ENCODE peak calls at places on chromosomes 12 and 14, in four cellular contexts. One of them, this sample, is unnamed.

GRCh38 chr14:102015771-102016170 is 51.4 kb downstream of the DYNC1H1 start:
- DNase-seq in ovary: no peak
- DNase-seq in thoracic aorta: no peak
- DNase-seq in left ventricle myocardium inferior: no peak
- DNase-seq in this sample: no peak

GRCh38 chr14:74973003-74973614 is 17.7 kb upstream of the PGF start:
- DNase-seq in thoracic aorta: no peak
- DNase-seq in left ventricle myocardium inferior: peak; percentile 78
- DNase-seq in ovary: no peak
- DNase-seq in this sample: no peak

GRCh38 chr12:7354521-7354920 is 50.6 kb downstream of the ACSM4 start:
- DNase-seq in left ventricle myocardium inferior: no peak
- DNase-seq in thoracic aorta: no peak
- DNase-seq in ovary: no peak
- DNase-seq in this sample: no peak

GRCh38 chr14:97002454-97002853 is 205.3 kb downstream of the VRK1 start:
- DNase-seq in left ventricle myocardium inferior: no peak
- DNase-seq in ovary: no peak
- DNase-seq in thoracic aorta: no peak
- DNase-seq in this sample: no peak

GRCh38 chr14:64711039-64711438 is 6.8 kb downstream of the PLEKHG3 start:
- DNase-seq in ovary: no peak
- DNase-seq in left ventricle myocardium inferior: no peak
- DNase-seq in thoracic aorta: no peak
- DNase-seq in this sample: no peak

GRCh38 chr12:28446031-28446430 is 255.8 kb downstream of the CCDC91 start:
- DNase-seq in thoracic aorta: no peak
- DNase-seq in ovary: no peak
- DNase-seq in left ventricle myocardium inferior: no peak
- DNase-seq in this sample: no peak

GRCh38 chr14:73264080-73264895 is 27.0 kb downstream of the PAPLN start:
- DNase-seq in ovary: no peak
- DNase-seq in thoracic aorta: no peak
- DNase-seq in left ventricle myocardium inferior: no peak
- DNase-seq in this sample: no peak

GRCh38 chr12:122082621-122083356 is 4.2 kb downstream of the MLXIP start:
- DNase-seq in thoracic aorta: no peak
- DNase-seq in ovary: no peak
- DNase-seq in left ventricle myocardium inferior: no peak
- DNase-seq in this sample: no peak

GRCh38 chr14:103129301-103130016 is 6.2 kb downstream of the TNFAIP2 start:
- DNase-seq in thoracic aorta: no peak
- DNase-seq in ovary: peak; percentile 26
- DNase-seq in left ventricle myocardium inferior: no peak
- DNase-seq in this sample: no peak

GRCh38 chr14:94307410-94307992 is 14.4 kb upstream of the SERPINA10 start:
- DNase-seq in left ventricle myocardium inferior: no peak
- DNase-seq in ovary: no peak
- DNase-seq in thoracic aorta: no peak
- DNase-seq in this sample: no peak

GRCh38 chr12:19912996-19913395 is 455.3 kb upstream of the PDE3A start:
- DNase-seq in ovary: no peak
- DNase-seq in left ventricle myocardium inferior: no peak
- DNase-seq in thoracic aorta: no peak
- DNase-seq in this sample: no peak

GRCh38 chr14:38526841-38527501 is 271.1 kb upstream of the CLEC14A start:
- DNase-seq in ovary: no peak
- DNase-seq in thoracic aorta: no peak
- DNase-seq in left ventricle myocardium inferior: no peak
- DNase-seq in this sample: no peak

GRCh38 chr14:65255583-65256443 is 153.5 kb upstream of the MAX start:
- DNase-seq in thoracic aorta: no peak
- DNase-seq in left ventricle myocardium inferior: no peak
- DNase-seq in ovary: no peak
- DNase-seq in this sample: no peak

GRCh38 chr14:60085085-60085484 is 6.6 kb upstream of the PCNX4 start:
- DNase-seq in ovary: no peak
- DNase-seq in thoracic aorta: no peak
- DNase-seq in left ventricle myocardium inferior: no peak
- DNase-seq in this sample: no peak

GRCh38 chr12:6961278-6961694 is 9.2 kb downstream of the PHB2 start:
- DNase-seq in left ventricle myocardium inferior: peak; percentile 60
- DNase-seq in ovary: peak; percentile 69
- DNase-seq in thoracic aorta: no peak
- DNase-seq in this sample: peak; percentile 78

GRCh38 chr12:123474493-123475255 is 16.7 kb downstream of the SNRNP35 start:
- DNase-seq in thoracic aorta: no peak
- DNase-seq in left ventricle myocardium inferior: peak; percentile 45
- DNase-seq in ovary: no peak
- DNase-seq in this sample: no peak

GRCh38 chr12:89552376-89552775 is 26.5 kb upstream of the POC1B start:
- DNase-seq in ovary: no peak
- DNase-seq in left ventricle myocardium inferior: no peak
- DNase-seq in thoracic aorta: no peak
- DNase-seq in this sample: no peak

GRCh38 chr14:90375934-90376333 is 20.9 kb upstream of the CALM1 start:
- DNase-seq in ovary: no peak
- DNase-seq in thoracic aorta: no peak
- DNase-seq in left ventricle myocardium inferior: no peak
- DNase-seq in this sample: no peak

GRCh38 chr12:34186492-34186891 is 164.2 kb downstream of the ALG10 start:
- DNase-seq in thoracic aorta: no peak
- DNase-seq in ovary: no peak
- DNase-seq in left ventricle myocardium inferior: no peak
- DNase-seq in this sample: no peak
- H3K9me3 ChIP-seq in thoracic aorta: no peaks in the 10 kb centered on the region
- H3K9me3 ChIP-seq in ovary: no peaks in the 10 kb centered on the region
- H3K9me3 ChIP-seq in left ventricle myocardium inferior: peaks cover 4% of the 10 kb centered on the region
- H3K9me3 ChIP-seq in this sample: no peaks in the 10 kb centered on the region

GRCh38 chr12:45966486-45966885 is 23.9 kb downstream of the SCAF11 start:
- DNase-seq in thoracic aorta: no peak
- DNase-seq in left ventricle myocardium inferior: no peak
- DNase-seq in ovary: no peak
- DNase-seq in this sample: no peak
- H3K9me3 ChIP-seq in thoracic aorta: no peaks in the 10 kb centered on the region
- H3K9me3 ChIP-seq in left ventricle myocardium inferior: no peaks in the 10 kb centered on the region
- H3K9me3 ChIP-seq in ovary: no peaks in the 10 kb centered on the region
- H3K9me3 ChIP-seq in this sample: no peaks in the 10 kb centered on the region

GRCh38 chr14:29126865-29127264 is 360.3 kb downstream of the FOXG1 start:
- DNase-seq in ovary: no peak
- DNase-seq in thoracic aorta: no peak
- DNase-seq in left ventricle myocardium inferior: no peak
- DNase-seq in this sample: no peak
- H3K9me3 ChIP-seq in ovary: no peaks in the 10 kb centered on the region
- H3K9me3 ChIP-seq in thoracic aorta: no peaks in the 10 kb centered on the region
- H3K9me3 ChIP-seq in left ventricle myocardium inferior: peaks cover 3% of the 10 kb centered on the region
- H3K9me3 ChIP-seq in this sample: no peaks in the 10 kb centered on the region

DNA sequence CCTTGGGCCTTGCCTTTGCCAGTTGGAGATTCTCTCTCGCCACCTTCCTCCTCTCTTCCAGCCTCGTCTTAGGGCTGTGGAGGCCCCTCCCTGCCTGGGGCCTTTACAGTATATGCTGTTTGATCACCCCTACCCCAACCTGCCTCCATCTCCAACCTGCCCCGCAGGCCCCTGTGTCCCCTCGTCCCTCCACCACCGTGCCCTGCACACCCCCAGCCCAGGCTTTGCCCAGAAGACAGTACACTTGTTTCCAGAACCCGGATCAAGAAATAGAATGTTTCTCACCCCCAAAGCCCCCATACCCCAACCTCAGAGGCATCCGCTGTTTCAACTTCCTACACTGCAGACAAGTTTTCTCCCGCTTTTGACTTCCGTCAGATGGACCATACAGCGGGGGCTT is 202.3 kb upstream of the C14orf180 start:
- DNase-seq in ovary: no peak
- DNase-seq in left ventricle myocardium inferior: no peak
- DNase-seq in thoracic aorta: no peak
- DNase-seq in this sample: no peak
- H3K9me3 ChIP-seq in ovary: no peaks in the 10 kb centered on the region
- H3K9me3 ChIP-seq in left ventricle myocardium inferior: peaks cover 25% of the 10 kb centered on the region
- H3K9me3 ChIP-seq in thoracic aorta: no peaks in the 10 kb centered on the region
- H3K9me3 ChIP-seq in this sample: no peaks in the 10 kb centered on the region

DNA sequence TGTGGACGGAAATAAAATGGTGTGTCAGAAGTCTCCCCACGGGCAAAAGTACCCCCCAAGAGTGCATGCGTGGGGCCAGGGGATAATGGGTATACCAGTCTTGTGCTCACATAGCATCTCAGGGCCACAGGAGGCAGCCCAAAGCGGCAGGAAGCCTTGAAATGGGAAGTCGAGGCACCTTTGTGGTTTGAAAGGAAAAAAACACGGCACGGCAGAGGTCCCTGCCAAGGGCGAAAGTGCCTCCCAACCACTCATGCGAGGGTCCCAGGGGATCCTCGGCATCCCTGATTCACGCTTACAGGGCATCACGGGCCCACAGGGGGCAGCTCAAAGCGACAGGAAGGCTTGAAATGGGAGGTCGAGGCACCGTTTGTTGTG is 583.2 kb downstream of the ALG10 start:
- DNase-seq in left ventricle myocardium inferior: no peak
- DNase-seq in thoracic aorta: no peak
- DNase-seq in ovary: no peak
- DNase-seq in this sample: no peak
- H3K9me3 ChIP-seq in left ventricle myocardium inferior: peaks cover 93% of the 10 kb centered on the region
- H3K9me3 ChIP-seq in thoracic aorta: peaks cover 25% of the 10 kb centered on the region
- H3K9me3 ChIP-seq in ovary: no peaks in the 10 kb centered on the region
- H3K9me3 ChIP-seq in this sample: peaks cover 3% of the 10 kb centered on the region

GRCh38 chr14:84399296-84399910 is 1130.5 kb upstream of the FLRT2 start:
- DNase-seq in thoracic aorta: no peak
- DNase-seq in left ventricle myocardium inferior: no peak
- DNase-seq in ovary: no peak
- DNase-seq in this sample: no peak
- H3K9me3 ChIP-seq in thoracic aorta: no peaks in the 10 kb centered on the region
- H3K9me3 ChIP-seq in left ventricle myocardium inferior: no peaks in the 10 kb centered on the region
- H3K9me3 ChIP-seq in ovary: no peaks in the 10 kb centered on the region
- H3K9me3 ChIP-seq in this sample: peaks cover 2% of the 10 kb centered on the region

GRCh38 chr12:34386016-34386415 is 363.7 kb downstream of the ALG10 start:
- DNase-seq in ovary: no peak
- DNase-seq in left ventricle myocardium inferior: no peak
- DNase-seq in thoracic aorta: no peak
- DNase-seq in this sample: no peak
- H3K9me3 ChIP-seq in ovary: no peaks in the 10 kb centered on the region
- H3K9me3 ChIP-seq in left ventricle myocardium inferior: peaks cover 47% of the 10 kb centered on the region
- H3K9me3 ChIP-seq in thoracic aorta: no peaks in the 10 kb centered on the region
- H3K9me3 ChIP-seq in this sample: no peaks in the 10 kb centered on the region

GRCh38 chr12:34384693-34385092 is 362.4 kb downstream of the ALG10 start:
- DNase-seq in thoracic aorta: no peak
- DNase-seq in ovary: no peak
- DNase-seq in left ventricle myocardium inferior: no peak
- DNase-seq in this sample: no peak

GRCh38 chr12:34377243-34378035 is 355.1 kb downstream of the ALG10 start:
- DNase-seq in thoracic aorta: no peak
- DNase-seq in left ventricle myocardium inferior: no peak
- DNase-seq in ovary: no peak
- DNase-seq in this sample: no peak

GRCh38 chr12:34373926-34374325 is 351.6 kb downstream of the ALG10 start:
- DNase-seq in ovary: no peak
- DNase-seq in thoracic aorta: no peak
- DNase-seq in left ventricle myocardium inferior: no peak
- DNase-seq in this sample: no peak

GRCh38 chr12:34376133-34376799 is 354.0 kb downstream of the ALG10 start:
- DNase-seq in left ventricle myocardium inferior: no peak
- DNase-seq in thoracic aorta: no peak
- DNase-seq in ovary: no peak
- DNase-seq in this sample: no peak

DNA sequence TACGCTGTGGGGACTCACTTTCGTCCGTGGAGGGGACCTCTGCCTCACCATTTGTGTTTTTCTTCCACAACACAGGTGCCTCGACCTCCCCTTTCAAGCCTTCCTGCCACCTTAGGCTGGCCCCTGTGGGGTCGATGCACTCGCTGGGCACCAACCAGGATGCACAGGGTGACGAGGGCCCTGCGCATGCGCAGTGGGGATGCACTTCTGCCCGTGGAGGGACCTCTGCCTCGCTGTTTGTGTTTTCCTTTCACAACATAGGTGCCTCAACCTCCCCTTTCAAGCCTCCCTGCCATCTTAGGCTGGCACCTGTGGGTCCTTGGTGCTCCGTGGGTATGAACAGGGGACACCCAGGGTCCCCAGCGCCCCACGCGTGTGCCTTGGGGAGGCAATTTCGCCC is 356.8 kb downstream of the ALG10 start:
- DNase-seq in left ventricle myocardium inferior: no peak
- DNase-seq in ovary: no peak
- DNase-seq in thoracic aorta: no peak
- DNase-seq in this sample: no peak
- H3K9me3 ChIP-seq in left ventricle myocardium inferior: peaks cover 84% of the 10 kb centered on the region
- H3K9me3 ChIP-seq in ovary: no peaks in the 10 kb centered on the region
- H3K9me3 ChIP-seq in thoracic aorta: no peaks in the 10 kb centered on the region
- H3K9me3 ChIP-seq in this sample: no peaks in the 10 kb centered on the region

GRCh38 chr12:133106253-133106652 is 23.8 kb downstream of the ZNF891 start:
- DNase-seq in left ventricle myocardium inferior: no peak
- DNase-seq in ovary: no peak
- DNase-seq in thoracic aorta: no peak
- DNase-seq in this sample: no peak

GRCh38 chr12:133105620-133106019 is 24.5 kb downstream of the ZNF891 start:
- DNase-seq in thoracic aorta: no peak
- DNase-seq in ovary: no peak
- DNase-seq in left ventricle myocardium inferior: no peak
- DNase-seq in this sample: no peak

GRCh38 chr12:133108150-133108549 is 21.9 kb downstream of the ZNF891 start:
- DNase-seq in ovary: no peak
- DNase-seq in thoracic aorta: no peak
- DNase-seq in left ventricle myocardium inferior: no peak
- DNase-seq in this sample: no peak

DNA sequence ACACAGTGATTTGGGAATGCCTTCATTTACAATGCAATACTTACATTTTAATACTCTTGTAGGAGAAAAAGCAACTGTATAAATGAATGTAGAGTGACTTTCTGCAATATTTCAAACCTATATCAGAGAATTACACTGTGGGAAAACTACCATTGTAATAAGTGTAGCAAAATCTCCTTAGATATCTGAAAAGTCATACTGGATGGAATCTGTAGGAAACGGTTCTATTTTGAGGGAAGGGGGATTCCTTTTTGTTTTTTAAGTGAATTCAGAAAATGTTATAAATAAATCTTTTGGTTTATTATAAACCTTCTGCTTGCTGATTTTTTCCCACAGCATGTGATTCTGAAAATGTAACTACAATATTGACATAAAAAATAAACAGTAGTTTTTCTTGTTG is 23.0 kb downstream of the ZNF891 start:
- DNase-seq in thoracic aorta: no peak
- DNase-seq in left ventricle myocardium inferior: no peak
- DNase-seq in ovary: no peak
- DNase-seq in this sample: no peak
- H3K9me3 ChIP-seq in thoracic aorta: peaks cover 99% of the 10 kb centered on the region
- H3K9me3 ChIP-seq in left ventricle myocardium inferior: peaks cover 100% of the 10 kb centered on the region
- H3K9me3 ChIP-seq in ovary: peaks cover 60% of the 10 kb centered on the region
- H3K9me3 ChIP-seq in this sample: peaks cover 59% of the 10 kb centered on the region

DNA sequence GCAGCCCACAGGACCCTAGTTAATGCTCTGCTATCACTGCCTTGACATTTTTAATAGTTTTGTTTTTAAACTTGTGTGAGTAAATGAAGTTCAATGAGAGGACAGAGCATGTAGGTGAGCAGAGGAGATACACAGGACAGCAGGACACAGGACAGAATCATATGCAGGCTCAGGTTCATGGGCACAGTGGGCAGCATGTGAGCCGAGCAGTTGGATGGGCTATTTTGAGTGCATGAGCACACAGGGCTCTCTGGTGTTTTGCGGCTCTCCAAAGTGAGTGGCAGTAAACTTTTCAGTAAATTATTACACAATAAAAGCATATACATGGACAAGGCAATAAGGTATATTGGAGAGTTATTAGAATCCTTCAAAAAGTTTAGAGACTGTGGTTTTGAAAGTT is 189.7 kb upstream of the OR4E1 start:
- DNase-seq in ovary: no peak
- DNase-seq in thoracic aorta: no peak
- DNase-seq in left ventricle myocardium inferior: no peak
- DNase-seq in this sample: no peak
- H3K9me3 ChIP-seq in ovary: no peaks in the 10 kb centered on the region
- H3K9me3 ChIP-seq in thoracic aorta: no peaks in the 10 kb centered on the region
- H3K9me3 ChIP-seq in left ventricle myocardium inferior: no peaks in the 10 kb centered on the region
- H3K9me3 ChIP-seq in this sample: no peaks in the 10 kb centered on the region

This sample was measured in T-helper 17 cell.